ENCODE peak calls at places on chromosomes 1 and 21, in ten cellular contexts. Z, W, D, M, C, Q, Y, G, T and U are unnamed samples.

GRCh38 chr1:218496561-218496960 is 151.4 kb downstream of the TGFB2 start:
- DNase-seq in G (no peak), D (no peak), W (no peak), M (no peak), Z (no peak), T (no peak), C (no peak), Q (peak; percentile 90), Y (peak; percentile 98), U (no peak)

GRCh38 chr1:53219711-53220110 is 723 bp downstream of the CZIB start:
- DNase-seq in G (no peak), M (no peak), Y (no peak), D (no peak), W (no peak), C (no peak), T (no peak), Q (no peak), Z (no peak), U (no peak)

GRCh38 chr1:95230256-95230655 is 3.8 kb upstream of the RWDD3 start:
- DNase-seq in Z (no peak), M (no peak), Y (no peak), W (no peak), D (no peak), T (no peak), C (no peak), Q (no peak), G (no peak), U (no peak)

GRCh38 chr1:41009466-41009865 is 12.1 kb downstream of the SLFNL1 start:
- DNase-seq in M (no peak), T (no peak), C (no peak), Q (no peak), Y (no peak), W (no peak), Z (no peak), D (no peak), G (no peak), U (no peak)

GRCh38 chr1:160797163-160797797 is 1.3 kb downstream of the LY9 start:
- DNase-seq in Y (no peak), C (no peak), Z (no peak), T (no peak), D (no peak), W (no peak), M (no peak), Q (no peak), G (no peak), U (no peak)

GRCh38 chr1:200733907-200734306 is 4.8 kb upstream of the CAMSAP2 start:
- DNase-seq in D (no peak), W (no peak), Y (no peak), M (no peak), Z (no peak), T (no peak), Q (no peak), C (no peak), G (no peak), U (no peak)

GRCh38 chr1:110756506-110756905 is 81.8 kb upstream of the KCNA3 start:
- DNase-seq in G (no peak), C (no peak), W (no peak), M (no peak), Q (no peak), Z (no peak), D (no peak), T (no peak), Y (no peak), U (peak; percentile 55)

GRCh38 chr1:27940297-27940696 is 5.5 kb downstream of the SMPDL3B start:
- DNase-seq in D (no peak), Z (peak; percentile 68), M (no peak), T (peak; percentile 25), W (peak; percentile 90), Q (peak; percentile 14), G (peak; percentile 57), Y (no peak), C (peak; percentile 64), U (no peak)

GRCh38 chr21:29299906-29300546 is 1.3 kb downstream of the BACH1 start:
- DNase-seq in C (no peak), D (peak; percentile 68), Q (peak; percentile 91), Z (peak; percentile 58), Y (peak; percentile 85), T (peak; percentile 71), W (peak; percentile 67), M (peak; percentile 8), G (peak; percentile 90), U (peak; percentile 34)

GRCh38 chr1:164695956-164696665 is 137.1 kb downstream of the PBX1 start:
- DNase-seq in Y (no peak), Z (no peak), C (no peak), G (no peak), W (no peak), D (no peak), M (no peak), Q (no peak), T (no peak), U (no peak)

GRCh38 chr1:108742268-108742667 is 4.2 kb upstream of the STXBP3 start:
- DNase-seq in G (no peak), D (no peak), W (no peak), T (no peak), Q (no peak), M (no peak), C (no peak), Y (no peak), Z (no peak), U (no peak)

GRCh38 chr1:58546520-58547308 is at the start of gene OMA1:
- DNase-seq in D (peak; percentile 83), M (peak; percentile 92), W (peak; percentile 98), T (peak; percentile 96), C (peak; percentile 96), Y (peak; percentile 98), Q (peak; percentile 99), Z (peak; percentile 98), G (peak; percentile 96), U (peak; percentile 95)

GRCh38 chr1:172556461-172556860 is 23.5 kb downstream of the SUCO start:
- DNase-seq in T (no peak), Z (no peak), M (no peak), G (no peak), C (no peak), Y (peak; percentile 56), Q (peak; percentile 43), D (no peak), W (no peak), U (no peak)

GRCh38 chr1:82485591-82486369 is 685.0 kb downstream of the ADGRL2 start:
- DNase-seq in M (no peak), D (no peak), W (no peak), Y (peak; percentile 17), C (no peak), T (no peak), Z (no peak), Q (peak; percentile 20), G (no peak), U (peak; percentile 7)

GRCh38 chr1:234288946-234289345 is 84.3 kb upstream of the COA6 start:
- DNase-seq in M (no peak), G (no peak), D (no peak), W (no peak), C (no peak), Q (no peak), Z (no peak), Y (no peak), T (no peak), U (no peak)

GRCh38 chr1:25642710-25643109 is 26.1 kb downstream of the MAN1C1 start:
- DNase-seq in D (peak; percentile 44), Z (peak; percentile 45), Y (peak; percentile 68), M (peak; percentile 36), T (peak; percentile 54), G (peak; percentile 87), W (peak; percentile 86), C (peak; percentile 65), Q (peak; percentile 70), U (no peak)

GRCh38 chr1:116724765-116725375 is 29.4 kb upstream of the CD2 start:
- DNase-seq in D (no peak), C (peak; percentile 76), Y (peak; percentile 77), W (peak; percentile 94), M (peak; percentile 29), G (peak; percentile 40), Z (peak; percentile 77), T (peak; percentile 51), Q (peak; percentile 72), U (peak; percentile 35)

GRCh38 chr1:224432672-224433040 is 1.9 kb downstream of the WDR26 start:
- DNase-seq in Z (no peak), M (no peak), W (peak; percentile 51), Q (peak; percentile 33), C (no peak), T (no peak), G (no peak), D (no peak), Y (peak; percentile 34), U (peak; percentile 24)

GRCh38 chr1:185670187-185670627 is 64.0 kb upstream of the HMCN1 start:
- DNase-seq in Q (peak; percentile 71), Z (no peak), Y (peak; percentile 68), G (peak; percentile 22), W (peak; percentile 69), T (peak; percentile 12), C (peak; percentile 35), D (no peak), M (no peak), U (no peak)

GRCh38 chr1:24566266-24566867 is 10.5 kb downstream of the NCMAP start:
- DNase-seq in Q (no peak), Y (peak; percentile 21), M (no peak), C (no peak), D (no peak), Z (no peak), T (no peak), W (no peak), G (no peak), U (no peak)

GRCh38 chr21:32653326-32653901 is 41.2 kb upstream of the CFAP298 start:
- DNase-seq in M (peak; percentile 22), W (peak; percentile 50), C (peak; percentile 2), Q (peak; percentile 38), Y (peak; percentile 47), D (no peak), Z (no peak), G (no peak), T (peak; percentile 46), U (no peak)

GRCh38 chr1:226734611-226735153 is 4.4 kb downstream of the ITPKB start:
- DNase-seq in C (no peak), Y (no peak), M (no peak), D (no peak), T (no peak), Z (no peak), W (no peak), G (no peak), Q (no peak), U (no peak)

GRCh38 chr1:44576456-44577150 is 97.7 kb downstream of the TMEM53 start:
- DNase-seq in M (no peak), C (no peak), Y (peak; percentile 11), W (no peak), D (no peak), T (no peak), G (no peak), Q (peak; percentile 24), Z (no peak), U (peak; percentile 87)

GRCh38 chr1:117067528-117068370 is 7.6 kb downstream of the TTF2 start:
- DNase-seq in Z (peak; percentile 42), Q (peak; percentile 74), G (peak; percentile 36), D (peak; percentile 28), C (peak; percentile 18), Y (peak; percentile 78), M (no peak), W (peak; percentile 58), T (peak; percentile 21), U (peak; percentile 62)

GRCh38 chr1:156998840-156999239 is 46.7 kb downstream of the ARHGEF11 start:
- DNase-seq in D (no peak), Q (no peak), M (no peak), C (no peak), Z (no peak), G (no peak), W (no peak), T (no peak), Y (no peak), U (no peak)

GRCh38 chr1:39407889-39408640 is 83.4 kb upstream of the BMP8A start:
- DNase-seq in M (no peak), W (no peak), G (no peak), Q (no peak), Z (no peak), C (no peak), T (no peak), Y (no peak), D (no peak), U (no peak)

GRCh38 chr1:23167353-23168078 is 1.1 kb downstream of the LUZP1 start:
- DNase-seq in W (peak; percentile 44), Q (peak; percentile 53), T (no peak), G (no peak), M (no peak), Y (peak; percentile 47), Z (peak; percentile 48), D (no peak), C (peak; percentile 38), U (peak; percentile 31)

GRCh38 chr1:106995970-106996369 is 60.5 kb upstream of the PRMT6 start:
- DNase-seq in D (peak; percentile 86), Y (no peak), M (peak; percentile 11), Z (no peak), C (no peak), T (no peak), G (no peak), W (no peak), Q (no peak), U (no peak)